ENCODE peak calls at places on chromosomes 4 and X, in four cellular contexts. One of them, this sample, is unnamed.

GRCh38 chr4:158553364-158553763 is 31.7 kb downstream of the RXFP1 start:
- DNase-seq in H54: no peak
- DNase-seq in cardiac fibroblast: no peak
- DNase-seq in esophagus muscularis mucosa: no peak
- DNase-seq in this sample: no peak

GRCh38 chr4:73844806-73845205 is 8.3 kb upstream of the PF4V1 start:
- DNase-seq in H54: no peak
- DNase-seq in cardiac fibroblast: no peak
- DNase-seq in esophagus muscularis mucosa: no peak
- DNase-seq in this sample: no peak

GRCh38 chr4:74896595-74896994 is 36.3 kb upstream of the PARM1 start:
- DNase-seq in H54: no peak
- DNase-seq in cardiac fibroblast: no peak
- DNase-seq in esophagus muscularis mucosa: no peak
- DNase-seq in this sample: no peak

GRCh38 chr4:39638358-39639239 is at the start of gene SMIM14:
- DNase-seq in H54: peak
- DNase-seq in cardiac fibroblast: peak
- DNase-seq in esophagus muscularis mucosa: peak
- DNase-seq in this sample: peak

GRCh38 chr4:181566490-181566889 is 676.7 kb upstream of the TENM3 start:
- DNase-seq in H54: no peak
- DNase-seq in cardiac fibroblast: peak
- DNase-seq in esophagus muscularis mucosa: no peak
- DNase-seq in this sample: no peak

GRCh38 chr4:140861359-140862181 is 105.4 kb upstream of the TBC1D9 start:
- DNase-seq in H54: peak
- DNase-seq in cardiac fibroblast: peak
- DNase-seq in esophagus muscularis mucosa: no peak
- DNase-seq in this sample: peak

GRCh38 chrX:9542106-9542764 is 77.4 kb downstream of the TBL1X start:
- DNase-seq in H54: no peak
- DNase-seq in cardiac fibroblast: no peak
- DNase-seq in esophagus muscularis mucosa: no peak
- DNase-seq in this sample: no peak

GRCh38 chr4:137609693-137610450 is 77.6 kb upstream of the PCDH18 start:
- DNase-seq in H54: no peak
- DNase-seq in cardiac fibroblast: peak
- DNase-seq in esophagus muscularis mucosa: no peak
- DNase-seq in this sample: no peak

GRCh38 chrX:41481264-41482109 is 34.3 kb downstream of the NYX start:
- DNase-seq in H54: peak
- DNase-seq in cardiac fibroblast: peak
- DNase-seq in esophagus muscularis mucosa: no peak
- DNase-seq in this sample: peak

GRCh38 chr4:84235131-84235530 is 264.0 kb downstream of the NKX6-1 start:
- DNase-seq in H54: no peak
- DNase-seq in cardiac fibroblast: no peak
- DNase-seq in esophagus muscularis mucosa: no peak
- DNase-seq in this sample: no peak